ENCODE peak calls at places on chromosome 5, in six cellular contexts. N is ELR; Y is stimulated activated CD8-positive, alpha-beta memory T cell treated with anti-CD3 and anti-CD28 coated beads, Interleukin-12 subunit alpha, Interleukin-12 subunit beta, amount 100 ng/mL, for 4 hours; B is hepatic stellate cell; S is hepatocyte; K is GM10248. T is an unnamed sample.

GRCh38 chr5:38379360-38379827 is 121.0 kb downstream of the EGFLAM start:
- DNase-seq in N (no peak), Y (no peak), B (no peak), S (no peak), K (no peak), T (no peak)

GRCh38 chr5:97131139-97131710 is 11.2 kb downstream of the LIX1 start:
- DNase-seq in N (peak), Y (no peak), B (no peak), S (no peak), K (no peak), T (no peak)

GRCh38 chr5:53424691-53425597 is 55.5 kb upstream of the FST start:
- DNase-seq in N (peak), Y (no peak), B (no peak), S (no peak), K (no peak), T (no peak)

GRCh38 chr5:60668715-60669304 is 31.2 kb downstream of the DEPDC1B start:
- DNase-seq in N (peak), Y (no peak), B (no peak), S (peak), K (peak), T (no peak)

GRCh38 chr5:490116-491094 is 33.8 kb downstream of the SLC9A3 start:
- DNase-seq in N (no peak), Y (no peak), B (no peak), S (no peak), K (no peak), T (no peak)

GRCh38 chr5:173736923-173737412 is 120.5 kb upstream of the BOD1 start:
- DNase-seq in N (no peak), Y (no peak), B (no peak), S (peak), K (peak), T (peak)

GRCh38 chr5:180214870-180215737 is 6.1 kb upstream of the RASGEF1C start:
- DNase-seq in N (no peak), Y (no peak), B (no peak), S (no peak), K (no peak), T (no peak)

GRCh38 chr5:60597570-60597969 is 102.4 kb downstream of the DEPDC1B start:
- DNase-seq in N (no peak), Y (no peak), B (no peak), S (no peak), K (no peak), T (no peak)

GRCh38 chr5:157245477-157245876 is 20.4 kb upstream of the CYFIP2 start:
- DNase-seq in N (no peak), Y (no peak), B (no peak), S (peak), K (no peak), T (no peak)

GRCh38 chr5:151030377-151030776 is 10.0 kb downstream of the GPX3 start:
- DNase-seq in N (no peak), Y (no peak), B (no peak), S (no peak), K (no peak), T (no peak)

GRCh38 chr5:171492781-171493180 is 73.3 kb downstream of the FGF18 start:
- DNase-seq in N (peak), Y (no peak), B (no peak), S (no peak), K (no peak), T (peak)

GRCh38 chr5:36733183-36733582 is 126.8 kb downstream of the SLC1A3 start:
- DNase-seq in N (no peak), Y (no peak), B (no peak), S (no peak), K (no peak), T (no peak)

GRCh38 chr5:92864591-92864990 is 716.4 kb downstream of the NR2F1-AS1 start:
- DNase-seq in N (no peak), Y (no peak), B (no peak), S (no peak), K (no peak), T (no peak)

GRCh38 chr5:88878976-88879375 is 4.0 kb downstream of the MEF2C start:
- DNase-seq in N (peak), Y (no peak), B (no peak), S (no peak), K (no peak), T (no peak)

GRCh38 chr5:102718819-102719218 is 36.3 kb upstream of the PAM start:
- DNase-seq in N (peak), Y (no peak), B (no peak), S (no peak), K (no peak), T (no peak)

GRCh38 chr5:88438006-88438405 is 169.4 kb upstream of the TMEM161B start:
- DNase-seq in N (peak), Y (no peak), B (no peak), S (no peak), K (no peak), T (no peak)

GRCh38 chr5:54753034-54753433 is 232.4 kb downstream of the ESM1 start:
- DNase-seq in N (peak), Y (no peak), B (peak), S (no peak), K (peak), T (no peak)

GRCh38 chr5:158819840-158820620 is 279.7 kb downstream of the EBF1 start:
- DNase-seq in N (peak), Y (no peak), B (peak), S (no peak), K (peak), T (no peak)

GRCh38 chr5:18744990-18745590 is 1110.8 kb downstream of the TAF11L14 start:
- DNase-seq in N (no peak), Y (no peak), B (no peak), S (no peak), K (no peak), T (no peak)

GRCh38 chr5:1507457-1507856 is 16.3 kb downstream of the LPCAT1 start:
- DNase-seq in N (no peak), Y (no peak), B (no peak), S (no peak), K (no peak), T (no peak)

GRCh38 chr5:2415678-2416077 is 335.8 kb downstream of the IRX2 start:
- DNase-seq in N (no peak), Y (no peak), B (no peak), S (no peak), K (no peak), T (no peak)

GRCh38 chr5:67680109-67680508 is 483.5 kb upstream of the CD180 start:
- DNase-seq in N (no peak), Y (no peak), B (no peak), S (no peak), K (no peak), T (no peak)

GRCh38 chr5:148740966-148741742 is 85.3 kb upstream of the ADRB2 start:
- DNase-seq in N (peak), Y (no peak), B (peak), S (peak), K (peak), T (no peak)

GRCh38 chr5:54611290-54611951 is 93.9 kb downstream of the SNX18 start:
- DNase-seq in N (peak), Y (no peak), B (no peak), S (no peak), K (no peak), T (no peak)

GRCh38 chr5:90982576-90982975 is 400.5 kb downstream of the ARRDC3 start:
- DNase-seq in N (no peak), Y (no peak), B (no peak), S (no peak), K (no peak), T (peak)

GRCh38 chr5:144024601-144025000 is 145.9 kb downstream of the YIPF5 start:
- DNase-seq in N (no peak), Y (no peak), B (no peak), S (no peak), K (no peak), T (no peak)

GRCh38 chr5:173010021-173010420 is 26.4 kb downstream of the ATP6V0E1 start:
- DNase-seq in N (peak), Y (no peak), B (no peak), S (no peak), K (no peak), T (no peak)

GRCh38 chr5:30581198-30581925 is 612.1 kb upstream of the CDH6 start:
- DNase-seq in N (no peak), Y (no peak), B (no peak), S (no peak), K (no peak), T (no peak)

GRCh38 chr5:172868924-172869565 is 35.0 kb downstream of the ERGIC1 start:
- DNase-seq in N (peak), Y (no peak), B (peak), S (no peak), K (no peak), T (peak)

GRCh38 chr5:9283021-9283420 is 262.9 kb downstream of the SEMA5A start:
- DNase-seq in N (peak), Y (no peak), B (no peak), S (no peak), K (no peak), T (no peak)

GRCh38 chr5:98248949-98249348 is 524.5 kb upstream of the RGMB start:
- DNase-seq in N (peak), Y (no peak), B (peak), S (no peak), K (no peak), T (no peak)

GRCh38 chr5:16552666-16553343 is 64.0 kb downstream of the RETREG1 start:
- DNase-seq in N (peak), Y (peak), B (peak), S (peak), K (peak), T (peak)